ENCODE peak calls at places on chromosomes 11 and 22, in seven cellular contexts. W is K562, N is HCT116, D is SK-N-SH, J is HepG2, C is H1, B is GM12878. S is an unnamed sample.
A peak's percentile ranks its signal among the peaks of the same experiment; 100 is the strongest.

GRCh38 chr22:24335529-24335928 is 64.9 kb downstream of the SPECC1L start:
- DNase-seq in W (no peak), N (no peak), D (no peak), J (no peak), C (no peak), B (no peak), S (no peak)

GRCh38 chr11:118136826-118137225 is 15.8 kb downstream of the SCN4B start:
- DNase-seq in W (no peak), N (no peak), D (no peak), J (no peak), C (no peak), B (no peak), S (no peak)

GRCh38 chr11:118406599-118407166 is 5.3 kb downstream of the ATP5MG start:
- DNase-seq in W (no peak), N (no peak), D (no peak), J (no peak), C (no peak), B (peak; percentile 17), S (no peak)

GRCh38 chr11:126990716-126991480 is 9.7 kb downstream of the KIRREL3 start:
- DNase-seq in W (no peak), N (no peak), D (no peak), J (no peak), C (no peak), B (no peak), S (no peak)

GRCh38 chr22:31253949-31254348 is 38.3 kb downstream of the PIK3IP1 start:
- DNase-seq in W (no peak), N (no peak), D (no peak), J (peak; percentile 16), C (no peak), B (no peak), S (no peak)

GRCh38 chr22:20777420-20778177 is 3.7 kb downstream of the SERPIND1 start:
- DNase-seq in W (peak; percentile 98), N (peak; percentile 70), D (no peak), J (peak; percentile 99), C (no peak), B (no peak), S (no peak)

GRCh38 chr22:48588151-48588880 is 1239.4 kb downstream of the BRD1 start:
- DNase-seq in W (no peak), N (no peak), D (no peak), J (no peak), C (no peak), B (no peak), S (no peak)

GRCh38 chr22:27476729-27477128 is 324.8 kb downstream of the MN1 start:
- DNase-seq in W (no peak), N (peak; percentile 53), D (no peak), J (no peak), C (no peak), B (no peak), S (no peak)

GRCh38 chr11:58905716-58906547 is 33.4 kb upstream of the GLYATL1 start:
- DNase-seq in W (peak; percentile 20), N (no peak), D (peak; percentile 89), J (no peak), C (peak; percentile 86), B (no peak), S (peak; percentile 69)

GRCh38 chr22:43429426-43429825 is 17.6 kb downstream of the MPPED1 start:
- DNase-seq in W (no peak), N (no peak), D (no peak), J (no peak), C (no peak), B (no peak), S (no peak)

GRCh38 chr11:64935634-64936081 is at the start of gene GPHA2:
- DNase-seq in W (peak; percentile 54), N (no peak), D (no peak), J (peak; percentile 68), C (peak; percentile 61), B (no peak), S (peak; percentile 56)

GRCh38 chr11:85941380-85941973 is 86.3 kb downstream of the CCDC83 start:
- DNase-seq in W (peak; percentile 47), N (no peak), D (peak; percentile 63), J (peak; percentile 56), C (peak; percentile 58), B (no peak), S (peak; percentile 28)

GRCh38 chr11:24406389-24406788 is 90.5 kb upstream of the LUZP2 start:
- DNase-seq in W (no peak), N (no peak), D (no peak), J (no peak), C (no peak), B (no peak), S (no peak)

GRCh38 chr11:5605849-5606248 is 9.4 kb downstream of the TRIM6 start:
- DNase-seq in W (no peak), N (no peak), D (no peak), J (no peak), C (no peak), B (no peak), S (no peak)

GRCh38 chr22:32788884-32789624 is 12.5 kb upstream of the TIMP3 start:
- DNase-seq in W (no peak), N (no peak), D (no peak), J (peak; percentile 74), C (no peak), B (no peak), S (no peak)

GRCh38 chr22:30435674-30436126 is 10.1 kb downstream of the MTFP1 start:
- DNase-seq in W (peak; percentile 25), N (peak; percentile 79), D (no peak), J (no peak), C (no peak), B (no peak), S (no peak)

GRCh38 chr11:12458042-12458441 is 80.7 kb downstream of the PARVA start:
- DNase-seq in W (no peak), N (no peak), D (no peak), J (no peak), C (no peak), B (no peak), S (no peak)

GRCh38 chr11:12455938-12456337 is 78.6 kb downstream of the PARVA start:
- DNase-seq in W (no peak), N (no peak), D (no peak), J (no peak), C (no peak), B (no peak), S (no peak)

GRCh38 chr11:12457030-12457600 is 79.7 kb downstream of the PARVA start:
- DNase-seq in W (no peak), N (no peak), D (no peak), J (no peak), C (no peak), B (no peak), S (no peak)

GRCh38 chr11:12453243-12453642 is 75.9 kb downstream of the PARVA start:
- DNase-seq in W (no peak), N (no peak), D (no peak), J (no peak), C (no peak), B (no peak), S (no peak)

GRCh38 chr11:12454782-12455181 is 77.4 kb downstream of the PARVA start:
- DNase-seq in W (no peak), N (no peak), D (no peak), J (no peak), C (no peak), B (no peak), S (no peak)
- TF ChIP-seq YY1 in W (no peak), N (no peak), D (no peak), J (no peak), C (no peak), B (no peak), S (no peak)

GRCh38 chr11:122101625-122102291 is 14.3 kb downstream of the BLID start:
- DNase-seq in W (no peak), N (no peak), D (peak; percentile 58), J (peak; percentile 20), C (peak; percentile 63), B (no peak), S (peak; percentile 66)
- H3K9ac ChIP-seq in W (no peak overlapping the region), N (no peak overlapping the region), D (peak overlapping the region; percentile 92), J (no peak overlapping the region), C (no peak overlapping the region), B (no peak overlapping the region), S (peak overlapping the region; percentile 17)

DNA sequence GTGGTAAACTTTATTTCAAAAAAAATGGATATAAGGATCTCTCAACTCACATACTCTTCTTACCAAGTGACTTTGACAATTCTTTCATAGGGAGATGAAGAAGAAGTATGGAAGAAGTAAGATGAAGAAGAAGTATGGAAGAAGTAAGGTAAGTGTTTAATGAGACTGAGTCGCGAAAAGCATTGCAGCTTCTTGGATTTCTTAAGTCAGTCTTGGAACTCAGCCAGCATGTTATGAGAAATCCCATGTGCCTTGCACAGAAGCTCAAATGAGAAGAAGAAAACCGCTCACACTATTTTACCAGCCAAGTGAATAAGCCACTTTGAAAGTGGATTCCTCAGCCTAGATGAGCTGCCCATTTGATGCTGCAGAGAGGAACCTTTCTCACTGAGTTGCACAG is 332.0 kb upstream of the CCDC179 start:
- DNase-seq in W (no peak), N (no peak), D (no peak), J (no peak), C (no peak), B (no peak), S (no peak)
- TF ChIP-seq YY1 in W (no peak), N (no peak), D (no peak), J (no peak), C (no peak), B (no peak), S (no peak)

GRCh38 chr11:1831338-1832180 is 3.2 kb upstream of the SYT8 start:
- DNase-seq in W (no peak), N (no peak), D (no peak), J (no peak), C (no peak), B (no peak), S (no peak)

GRCh38 chr11:1832989-1833365 is 1.8 kb upstream of the SYT8 start:
- DNase-seq in W (no peak), N (no peak), D (no peak), J (no peak), C (no peak), B (no peak), S (no peak)

GRCh38 chr11:1834132-1834610 is 619 bp upstream of the SYT8 start:
- DNase-seq in W (no peak), N (peak; percentile 74), D (no peak), J (peak; percentile 24), C (no peak), B (no peak), S (no peak)

GRCh38 chr11:1830500-1831223 is 4.1 kb upstream of the SYT8 start:
- DNase-seq in W (no peak), N (no peak), D (peak; percentile 40), J (peak; percentile 74), C (no peak), B (no peak), S (no peak)

GRCh38 chr11:1832181-1832988 is 2.4 kb upstream of the SYT8 start:
- DNase-seq in W (peak; percentile 85), N (no peak), D (peak; percentile 95), J (no peak), C (peak; percentile 92), B (no peak), S (peak; percentile 20)
- H3K9ac ChIP-seq in W (no peak overlapping the region), N (peak overlapping the region; percentile 35), D (no peak overlapping the region), J (peak overlapping the region; percentile 11), C (no peak overlapping the region), B (no peak overlapping the region), S (peak overlapping the region; percentile 50)